ENCODE peak calls at places on chromosome 20, in six cellular contexts. K is RCC 7860, V is NCI-H345, I is AG20443, H is AG09309, R is NCI-H1105. X is an unnamed sample.

GRCh38 chr20:62638055-62638570 is 4.2 kb upstream of the SLCO4A1 start:
- DNase-seq in H (no peak), K (no peak), I (no peak), R (no peak), V (no peak), X (no peak)

GRCh38 chr20:45899041-45899835 is 8.1 kb downstream of the CTSA start:
- DNase-seq in I (no peak), H (no peak), R (no peak), K (no peak), V (no peak), X (no peak)

GRCh38 chr20:23212482-23212881 is 126.4 kb upstream of the CD93 start:
- DNase-seq in K (no peak), R (no peak), I (no peak), V (peak; percentile 4), H (no peak), X (no peak)

GRCh38 chr20:36467076-36467999 is 74.0 kb upstream of the MYL9 start:
- DNase-seq in R (peak; percentile 86), V (peak; percentile 92), K (no peak), H (no peak), I (peak; percentile 74), X (no peak)

GRCh38 chr20:32636278-32636677 is 37.5 kb downstream of the C20orf203 start:
- DNase-seq in H (no peak), V (no peak), K (no peak), I (no peak), R (no peak), X (no peak)

GRCh38 chr20:13029687-13030510 is 21.1 kb downstream of the SPTLC3 start:
- DNase-seq in H (peak; percentile 88), K (peak; percentile 91), R (no peak), I (peak; percentile 87), V (no peak), X (peak; percentile 88)

GRCh38 chr20:61582196-61582923 is 330.3 kb downstream of the CDH4 start:
- DNase-seq in R (no peak), V (no peak), H (no peak), K (no peak), I (no peak), X (no peak)

GRCh38 chr20:3815703-3816315 is 4.5 kb upstream of the AP5S1 start:
- DNase-seq in H (no peak), K (no peak), R (no peak), V (no peak), I (no peak), X (no peak)

GRCh38 chr20:46257887-46258286 is 50.4 kb downstream of the CDH22 start:
- DNase-seq in V (no peak), R (no peak), I (no peak), K (no peak), H (no peak), X (no peak)

GRCh38 chr20:45080867-45081616 is 19.9 kb downstream of the KCNS1 start:
- DNase-seq in R (no peak), I (peak; percentile 26), K (no peak), H (no peak), V (no peak), X (peak; percentile 8)

GRCh38 chr20:50980851-50981713 is 22.5 kb downstream of the MOCS3 start:
- DNase-seq in V (peak; percentile 53), R (peak; percentile 61), H (no peak), K (peak; percentile 51), I (peak; percentile 49), X (peak; percentile 66)

GRCh38 chr20:61420781-61421180 is 168.7 kb downstream of the CDH4 start:
- DNase-seq in R (no peak), I (no peak), H (no peak), V (no peak), K (no peak), X (no peak)

GRCh38 chr20:56247954-56248782 is at the start of gene MC3R:
- DNase-seq in K (peak; percentile 16), I (peak; percentile 69), R (peak; percentile 39), V (peak; percentile 44), H (peak; percentile 14), X (peak; percentile 42)

GRCh38 chr20:46558511-46558959 is 8.1 kb upstream of the OCSTAMP start:
- DNase-seq in I (peak; percentile 75), H (peak; percentile 57), K (peak; percentile 84), R (no peak), V (peak; percentile 56), X (peak; percentile 90)

GRCh38 chr20:47095690-47096089 is 201.0 kb downstream of the EYA2 start:
- DNase-seq in R (no peak), K (no peak), I (no peak), H (no peak), V (no peak), X (no peak)

GRCh38 chr20:36199293-36200257 is 36.7 kb upstream of the AAR2 start:
- DNase-seq in V (peak; percentile 80), H (peak; percentile 38), R (peak; percentile 50), K (peak; percentile 68), I (peak; percentile 92), X (peak; percentile 71)

GRCh38 chr20:51494241-51495110 is 48.0 kb downstream of the NFATC2 start:
- DNase-seq in K (no peak), V (no peak), I (no peak), R (no peak), H (no peak), X (no peak)

GRCh38 chr20:9202440-9203080 is 133.7 kb downstream of the PLCB4 start:
- DNase-seq in K (peak; percentile 61), V (no peak), R (no peak), H (no peak), I (no peak), X (peak; percentile 32)

GRCh38 chr20:37096415-37097039 is 730 bp upstream of the RBL1 start:
- DNase-seq in R (no peak), V (no peak), H (no peak), I (no peak), K (no peak), X (no peak)

GRCh38 chr20:42646250-42646649 is 543.5 kb downstream of the PTPRT start:
- DNase-seq in H (no peak), V (no peak), I (no peak), K (no peak), R (no peak), X (no peak)

X was measured in ACHN.